ENCODE peak calls at places on chromosomes 16 and 17, in five cellular contexts. T is lower leg skin, S is choroid plexus epithelial cell, V is cardiac muscle cell, M is breast epithelium. Z is an unnamed sample.

GRCh38 chr17:16814439-16814838 is 124.4 kb downstream of the CCDC144A start:
- DNase-seq in V (no peak), S (no peak), T (no peak), M (no peak), Z (no peak)

GRCh38 chr16:87507351-87508069 is 14.7 kb upstream of the ZCCHC14 start:
- DNase-seq in T (no peak), M (no peak), V (no peak), S (no peak), Z (no peak)

GRCh38 chr16:75238132-75238852 is 13.1 kb downstream of the BCAR1 start:
- DNase-seq in V (peak; percentile 90), S (peak; percentile 92), T (peak; percentile 94), M (no peak), Z (peak; percentile 93)

GRCh38 chr16:17555176-17555575 is 84.4 kb upstream of the XYLT1 start:
- DNase-seq in S (peak; percentile 44), M (no peak), T (peak; percentile 36), V (no peak), Z (peak; percentile 80)

GRCh38 chr17:44214230-44214494 is 5.3 kb downstream of the UBTF start:
- DNase-seq in V (no peak), T (no peak), M (no peak), S (no peak), Z (no peak)

GRCh38 chr17:41740506-41740905 is 6.1 kb upstream of the HAP1 start:
- DNase-seq in S (no peak), T (no peak), M (no peak), V (no peak), Z (no peak)

GRCh38 chr16:546909-547770 is 13.1 kb upstream of the PRR35 start:
- DNase-seq in M (peak; percentile 75), T (no peak), S (no peak), V (peak; percentile 68), Z (no peak)

GRCh38 chr17:77449908-77450741 is 309.4 kb downstream of the SEC14L1 start:
- DNase-seq in M (no peak), S (peak; percentile 74), V (peak; percentile 59), T (no peak), Z (peak; percentile 71)

GRCh38 chr17:10803830-10804498 is at the start of gene TMEM238L:
- DNase-seq in V (no peak), M (no peak), T (peak; percentile 87), S (no peak), Z (no peak)

GRCh38 chr16:11251525-11252481 is 4.2 kb downstream of the SOCS1 start:
- DNase-seq in T (no peak), S (peak; percentile 87), V (no peak), M (no peak), Z (peak; percentile 79)

GRCh38 chr16:89658221-89658879 is 714 bp downstream of the SPATA33 start:
- DNase-seq in T (no peak), M (no peak), S (peak; percentile 15), V (peak; percentile 48), Z (no peak)

GRCh38 chr17:48442819-48443218 is 12.8 kb upstream of the SKAP1 start:
- DNase-seq in V (no peak), S (no peak), T (no peak), M (no peak), Z (no peak)

GRCh38 chr17:61496174-61496956 is 44.1 kb downstream of the TBX4 start:
- DNase-seq in T (no peak), M (no peak), V (no peak), S (no peak), Z (no peak)

GRCh38 chr16:17062676-17063075 is 408.1 kb downstream of the XYLT1 start:
- DNase-seq in T (no peak), M (no peak), V (no peak), S (no peak), Z (no peak)

GRCh38 chr16:22734313-22734869 is 79.6 kb upstream of the HS3ST2 start:
- DNase-seq in M (no peak), S (no peak), T (no peak), V (no peak), Z (no peak)

GRCh38 chr16:87305505-87306391 is 11.4 kb downstream of the C16orf95 start:
- DNase-seq in V (no peak), M (no peak), S (peak; percentile 16), T (no peak), Z (no peak)

GRCh38 chr17:54876656-54877195 is 23.9 kb upstream of the TOM1L1 start:
- DNase-seq in S (no peak), V (no peak), M (no peak), T (no peak), Z (no peak)

GRCh38 chr16:67661101-67661661 is 421 bp downstream of the PARD6A start:
- DNase-seq in T (no peak), S (peak; percentile 67), V (peak; percentile 81), M (no peak), Z (peak; percentile 51)

GRCh38 chr17:62641101-62641500 is 13.6 kb downstream of the MRC2 start:
- DNase-seq in T (no peak), M (no peak), V (no peak), S (no peak), Z (no peak)

GRCh38 chr17:12853921-12854320 is 64.6 kb downstream of the ARHGAP44 start:
- DNase-seq in V (no peak), S (no peak), T (no peak), M (no peak), Z (no peak)

DNA sequence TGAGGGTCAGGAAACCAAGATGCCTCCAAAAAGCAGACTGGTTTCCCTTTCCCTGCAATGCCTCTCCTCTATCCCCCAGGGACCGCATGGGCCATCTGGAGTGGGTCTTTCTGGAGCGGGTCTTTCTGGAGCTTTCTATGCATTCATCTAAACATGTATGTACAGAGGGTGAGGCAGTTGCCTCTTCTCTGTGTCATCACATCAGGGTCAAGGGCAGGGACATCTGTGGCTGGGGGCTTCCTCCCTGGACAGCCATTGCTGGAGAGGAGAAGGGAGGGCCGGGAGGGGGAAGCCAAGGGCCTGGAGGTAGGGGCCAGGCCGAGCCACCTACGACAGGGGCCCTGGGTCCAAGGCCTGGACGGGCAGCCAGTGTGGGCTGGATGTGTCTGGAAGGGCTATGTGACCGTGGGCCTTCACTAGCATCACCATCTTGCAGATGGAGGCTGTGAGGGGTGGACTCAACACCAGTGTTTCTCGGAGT is 840 bp downstream of the ADCY7 start:
- DNase-seq in T (no peak), S (no peak), M (no peak), V (no peak), Z (no peak)
- H3K4me3 ChIP-seq in T (no peak overlapping the region), S (no peak overlapping the region), M (no peak overlapping the region), V (no peak overlapping the region), Z (peak overlapping the region; percentile 33)

DNA sequence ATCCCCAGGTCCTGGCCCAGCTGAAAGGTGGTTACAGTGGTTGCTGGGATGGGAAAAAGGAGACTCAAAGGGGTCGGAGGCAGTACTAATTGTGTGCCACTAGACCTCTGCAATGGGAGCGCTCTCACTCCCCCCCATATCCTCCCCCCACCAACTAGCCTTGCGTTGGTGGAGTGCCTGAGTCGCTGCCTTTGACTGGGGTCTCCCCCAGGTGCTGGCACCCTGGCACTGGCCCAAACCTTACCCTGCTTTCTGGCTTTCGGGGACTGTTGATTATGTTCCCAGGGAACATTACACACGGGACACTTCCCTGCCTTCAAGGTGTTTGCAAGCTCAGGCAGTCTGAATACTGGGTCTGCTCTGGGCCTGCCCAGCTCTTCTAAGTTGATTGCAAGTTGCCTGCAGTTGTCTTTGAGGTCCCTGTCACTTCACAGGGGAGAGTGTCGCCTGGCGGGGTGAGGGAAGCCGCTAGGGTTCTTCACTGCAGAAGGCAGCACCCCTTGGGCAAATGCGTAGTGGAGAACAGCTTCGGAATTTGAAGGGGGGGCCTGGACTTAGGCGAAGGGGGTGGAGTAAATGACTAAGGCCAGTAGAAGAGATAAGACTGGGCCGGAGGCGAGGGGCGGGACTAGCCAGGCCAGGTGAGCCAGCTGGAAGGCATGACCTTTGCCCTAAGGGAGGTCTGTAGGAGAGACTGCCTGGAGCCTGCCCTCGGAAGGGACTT is 98.0 kb downstream of the RAB11FIP4 start:
- DNase-seq in M (no peak), V (no peak), T (no peak), S (no peak), Z (no peak)
- TF ChIP-seq CTCF in M (no peak), V (no peak), T (no peak), S (no peak), Z (no peak)

GRCh38 chr16:29664133-29664912 is 1.3 kb downstream of the SPN start:
- DNase-seq in T (no peak), S (no peak), V (no peak), M (no peak), Z (no peak)
- H3K4me3 ChIP-seq in T (no peak overlapping the region), S (no peak overlapping the region), V (no peak overlapping the region), M (peak overlapping the region; percentile 27), Z (no peak overlapping the region)

DNA sequence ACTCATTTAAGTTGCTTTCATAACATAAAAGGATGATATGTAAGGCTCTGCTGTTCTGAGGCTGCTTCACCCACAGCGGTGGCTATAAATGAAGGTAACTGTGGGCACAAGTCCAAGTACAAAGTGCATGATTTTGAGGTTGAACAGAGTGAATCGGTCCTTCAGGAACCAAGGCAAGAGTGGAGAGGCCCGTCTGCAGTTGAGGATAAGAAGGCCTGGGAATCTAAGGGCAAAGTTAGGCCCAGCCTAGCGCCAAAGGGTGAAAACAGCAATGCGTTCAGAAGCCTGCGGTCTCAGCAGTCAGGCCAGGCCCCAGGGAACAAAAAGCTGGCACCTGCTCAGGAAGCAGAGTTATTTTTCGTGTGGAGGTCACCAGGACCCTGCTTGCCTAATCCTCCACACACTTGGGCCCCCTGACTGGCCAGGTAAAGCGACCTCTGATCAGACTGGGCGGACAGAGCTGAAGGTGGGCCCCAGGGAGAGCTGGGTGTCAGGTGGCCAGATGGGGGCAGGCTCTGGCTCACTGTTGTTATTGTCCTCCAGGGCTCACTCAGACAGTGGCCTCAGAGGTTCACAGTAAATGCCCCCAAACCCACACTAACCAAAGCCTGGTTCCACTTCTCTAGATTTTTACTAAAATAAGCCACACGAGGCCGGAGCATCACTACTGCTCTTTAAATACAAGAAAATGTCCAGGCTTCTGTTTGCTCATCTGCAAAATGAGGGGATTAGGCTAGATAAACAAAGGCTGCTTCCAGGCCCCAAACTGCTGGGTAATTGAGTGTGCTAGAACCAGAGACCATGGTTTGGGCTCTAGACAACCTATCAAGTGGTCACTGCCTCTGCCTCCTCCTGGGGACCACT is 46.4 kb downstream of the TEX2 start:
- DNase-seq in T (no peak), M (no peak), V (no peak), S (peak; percentile 66), Z (peak; percentile 69)
- TF ChIP-seq CTCF in T (no peak), M (no peak), V (peak; percentile 13), S (peak; percentile 17), Z (no peak)

GRCh38 chr16:57235128-57236092 is 9.6 kb upstream of the ARL2BP start:
- DNase-seq in M (no peak), V (peak; percentile 11), S (peak; percentile 96), T (no peak), Z (peak; percentile 89)
- H3K4me3 ChIP-seq in M (no peak overlapping the region), V (no peak overlapping the region), S (no peak overlapping the region), T (no peak overlapping the region), Z (no peak overlapping the region)

GRCh38 chr16:69494993-69495392 is 70.6 kb downstream of the CYB5B start:
- DNase-seq in V (peak; percentile 2), M (no peak), S (peak; percentile 47), T (no peak), Z (no peak)
- TF ChIP-seq CTCF in V (peak; percentile 32), M (no peak), S (peak; percentile 53), T (no peak), Z (peak; percentile 36)

GRCh38 chr17:80871341-80871740 is 120.3 kb upstream of the CHMP6 start:
- DNase-seq in M (peak; percentile 43), S (no peak), V (no peak), T (no peak), Z (no peak)

GRCh38 chr17:80874866-80875445 is 116.7 kb upstream of the CHMP6 start:
- DNase-seq in T (no peak), S (no peak), V (no peak), M (peak; percentile 48), Z (no peak)

GRCh38 chr17:80872999-80873951 is 118.4 kb upstream of the CHMP6 start:
- DNase-seq in V (no peak), M (peak; percentile 42), S (no peak), T (no peak), Z (no peak)

GRCh38 chr17:80870401-80870800 is 121.2 kb upstream of the CHMP6 start:
- DNase-seq in M (no peak), V (no peak), S (no peak), T (no peak), Z (no peak)

GRCh38 chr17:80872011-80872929 is 119.4 kb upstream of the CHMP6 start:
- DNase-seq in V (peak; percentile 74), S (no peak), T (no peak), M (peak; percentile 40), Z (no peak)
- H3K4me3 ChIP-seq in V (no peak overlapping the region), S (no peak overlapping the region), T (no peak overlapping the region), M (no peak overlapping the region), Z (no peak overlapping the region)